ENCODE peak calls at places on chromosomes 2 and 18, in four cellular contexts. R, V, Q and E are unnamed samples.

GRCh38 chr2:106359512-106359911 is 108.7 kb downstream of the RGPD3 start:
- DNase-seq in R (no peak), V (no peak), Q (no peak), E (no peak)

GRCh38 chr2:222355860-222356259 is 57.1 kb upstream of the PAX3 start:
- DNase-seq in R (no peak), V (no peak), Q (no peak), E (no peak)

GRCh38 chr2:71619230-71619741 is 165.9 kb downstream of the DYSF start:
- DNase-seq in R (no peak), V (no peak), Q (peak; percentile 51), E (no peak)

GRCh38 chr2:176729706-176730569 is 460.7 kb downstream of the MTX2 start:
- DNase-seq in R (no peak), V (no peak), Q (no peak), E (no peak)

GRCh38 chr2:217604527-217605279 is 398.1 kb downstream of the TNS1 start:
- DNase-seq in R (no peak), V (no peak), Q (no peak), E (no peak)

GRCh38 chr2:1742680-1743395 is 1.5 kb downstream of the PXDN start:
- DNase-seq in R (no peak), V (no peak), Q (peak; percentile 83), E (no peak)

GRCh38 chr2:119248311-119248710 is 24.7 kb downstream of the STEAP3 start:
- DNase-seq in R (no peak), V (no peak), Q (no peak), E (no peak)

GRCh38 chr2:10924441-10924840 is 12.7 kb downstream of the KCNF1 start:
- DNase-seq in R (no peak), V (no peak), Q (no peak), E (no peak)

GRCh38 chr2:42138163-42139016 is 30.8 kb upstream of the EML4 start:
- DNase-seq in R (no peak), V (no peak), Q (no peak), E (no peak)

GRCh38 chr2:84309281-84309680 is 149.8 kb downstream of the SUCLG1 start:
- DNase-seq in R (no peak), V (no peak), Q (no peak), E (no peak)

GRCh38 chr2:190685348-190685747 is 36.5 kb downstream of the NAB1 start:
- DNase-seq in R (no peak), V (no peak), Q (no peak), E (no peak)

GRCh38 chr2:84792856-84793522 is 87.9 kb downstream of the TRABD2A start:
- DNase-seq in R (no peak), V (no peak), Q (no peak), E (no peak)

GRCh38 chr2:100976634-100977391 is 25.3 kb upstream of the RPL31 start:
- DNase-seq in R (no peak), V (peak; percentile 25), Q (no peak), E (no peak)

GRCh38 chr2:171652411-171652775 is 34.9 kb upstream of the DYNC1I2 start:
- DNase-seq in R (no peak), V (no peak), Q (no peak), E (no peak)

GRCh38 chr2:238107525-238108422 is 7.6 kb downstream of the ESPNL start:
- DNase-seq in R (peak; percentile 81), V (peak; percentile 70), Q (peak; percentile 52), E (no peak)

GRCh38 chr2:233248999-233249398 is 2.5 kb upstream of the ATG16L1 start:
- DNase-seq in R (no peak), V (no peak), Q (no peak), E (no peak)

GRCh38 chr2:191598296-191598695 is 79.6 kb upstream of the NABP1 start:
- DNase-seq in R (no peak), V (no peak), Q (no peak), E (no peak)

GRCh38 chr2:79887747-79888374 is 375.0 kb downstream of the CTNNA2 start:
- DNase-seq in R (peak; percentile 61), V (peak; percentile 9), Q (no peak), E (peak; percentile 57)

GRCh38 chr2:47870668-47871540 is 35.4 kb downstream of the FBXO11 start:
- DNase-seq in R (no peak), V (no peak), Q (no peak), E (no peak)

GRCh38 chr2:27148801-27149439 is at the start of gene TCF23:
- DNase-seq in R (no peak), V (no peak), Q (no peak), E (no peak)

GRCh38 chr18:78975282-78975681 is 4.3 kb upstream of the SALL3 start:
- DNase-seq in R (no peak), V (no peak), Q (no peak), E (no peak)

GRCh38 chr2:190344275-190344827 is 962 bp downstream of the INPP1 start:
- DNase-seq in R (peak; percentile 75), V (no peak), Q (no peak), E (peak; percentile 25)

GRCh38 chr2:25274868-25275574 is 66.7 kb downstream of the DNMT3A start:
- DNase-seq in R (no peak), V (no peak), Q (no peak), E (no peak)

GRCh38 chr2:237862528-237862895 is 3.1 kb downstream of the RAMP1 start:
- DNase-seq in R (no peak), V (no peak), Q (no peak), E (no peak)

GRCh38 chr18:48814490-48815181 is 136.1 kb downstream of the SMAD7 start:
- DNase-seq in R (no peak), V (no peak), Q (peak; percentile 20), E (no peak)

GRCh38 chr2:7053650-7054262 is 136.5 kb downstream of the RNF144A start:
- DNase-seq in R (no peak), V (no peak), Q (no peak), E (no peak)

GRCh38 chr18:79568543-79569205 is 110.9 kb upstream of the CTDP1 start:
- DNase-seq in R (no peak), V (no peak), Q (no peak), E (no peak)

GRCh38 chr2:75518638-75519465 is 41.9 kb downstream of the EVA1A start:
- DNase-seq in R (peak; percentile 64), V (no peak), Q (no peak), E (no peak)

GRCh38 chr2:75528221-75528977 is 32.3 kb downstream of the EVA1A start:
- DNase-seq in R (no peak), V (no peak), Q (no peak), E (no peak)

GRCh38 chr2:235908826-235909225 is 259.4 kb downstream of the GBX2 start:
- DNase-seq in R (no peak), V (peak; percentile 43), Q (no peak), E (no peak)

GRCh38 chr2:217338306-217338916 is 478.5 kb upstream of the TNP1 start:
- DNase-seq in R (peak; percentile 58), V (no peak), Q (no peak), E (no peak)

GRCh38 chr2:192885569-192886160 is 690.9 kb upstream of the TMEFF2 start:
- DNase-seq in R (peak; percentile 24), V (no peak), Q (no peak), E (no peak)

GRCh38 chr18:79934311-79935097 is 16.9 kb downstream of the SLC66A2 start:
- DNase-seq in R (peak; percentile 99), V (no peak), Q (peak; percentile 44), E (no peak)

GRCh38 chr2:85371045-85371444 is 16.5 kb downstream of the ELMOD3 start:
- DNase-seq in R (no peak), V (no peak), Q (no peak), E (no peak)

GRCh38 chr2:84856785-84857184 is 24.1 kb downstream of the TRABD2A start:
- DNase-seq in R (no peak), V (no peak), Q (no peak), E (no peak)

GRCh38 chr2:216001201-216001600 is 12.2 kb downstream of the MREG start:
- DNase-seq in R (no peak), V (no peak), Q (no peak), E (no peak)

GRCh38 chr2:63406641-63407040 is 181.6 kb downstream of the WDPCP start:
- DNase-seq in R (no peak), V (no peak), Q (no peak), E (no peak)

GRCh38 chr2:121722479-121722878 is 14.2 kb downstream of the NIFK start:
- DNase-seq in R (no peak), V (no peak), Q (no peak), E (no peak)

GRCh38 chr2:209423562-209424541 is at the start of gene MAP2:
- DNase-seq in R (peak; percentile 61), V (no peak), Q (peak; percentile 89), E (peak; percentile 74)

DNA sequence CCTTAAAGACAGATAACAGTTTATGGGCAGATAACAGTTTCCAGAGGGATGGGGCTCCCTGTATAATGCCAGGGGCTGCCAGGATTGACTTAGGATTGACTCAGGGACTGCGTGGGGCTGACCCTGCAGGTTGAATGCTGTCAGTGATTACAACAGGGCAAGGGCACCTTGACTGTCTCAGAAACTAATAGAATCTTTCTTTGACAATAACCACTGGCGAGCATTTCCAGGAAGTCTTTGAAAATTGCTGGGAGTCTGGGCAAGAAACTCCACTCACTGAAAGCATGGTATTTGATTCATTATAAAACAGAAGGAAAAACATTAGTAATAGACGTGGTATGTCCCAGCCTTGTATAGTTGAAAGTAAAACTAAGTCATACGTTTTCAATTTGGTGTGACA is 101.0 kb downstream of the GPD2 start:
- DNase-seq in R (no peak), V (no peak), Q (no peak), E (no peak)
- TF ChIP-seq YY1 in R (no peak), V (no peak), Q (no peak), E (no peak)

GRCh38 chr2:159045545-159046454 is 77.4 kb downstream of the TANC1 start:
- DNase-seq in R (no peak), V (no peak), Q (no peak), E (no peak)
- TF ChIP-seq SUZ12 in R (no peak), V (no peak), Q (no peak), E (no peak)

GRCh38 chr2:120715941-120716340 is 19.7 kb upstream of the GLI2 start:
- DNase-seq in R (no peak), V (no peak), Q (no peak), E (no peak)
- H3K4me3 ChIP-seq in R (no peak overlapping the region), V (no peak overlapping the region), Q (no peak overlapping the region), E (no peak overlapping the region)

GRCh38 chr18:70452501-70452900 is 163.7 kb downstream of the SOCS6 start:
- DNase-seq in R (no peak), V (no peak), Q (no peak), E (no peak)

GRCh38 chr18:70453058-70453775 is 164.4 kb downstream of the SOCS6 start:
- DNase-seq in R (no peak), V (no peak), Q (no peak), E (no peak)

GRCh38 chr18:70457223-70457622 is 168.4 kb downstream of the SOCS6 start:
- DNase-seq in R (no peak), V (no peak), Q (no peak), E (no peak)

GRCh38 chr18:70456376-70456775 is 167.5 kb downstream of the SOCS6 start:
- DNase-seq in R (no peak), V (no peak), Q (no peak), E (no peak)

DNA sequence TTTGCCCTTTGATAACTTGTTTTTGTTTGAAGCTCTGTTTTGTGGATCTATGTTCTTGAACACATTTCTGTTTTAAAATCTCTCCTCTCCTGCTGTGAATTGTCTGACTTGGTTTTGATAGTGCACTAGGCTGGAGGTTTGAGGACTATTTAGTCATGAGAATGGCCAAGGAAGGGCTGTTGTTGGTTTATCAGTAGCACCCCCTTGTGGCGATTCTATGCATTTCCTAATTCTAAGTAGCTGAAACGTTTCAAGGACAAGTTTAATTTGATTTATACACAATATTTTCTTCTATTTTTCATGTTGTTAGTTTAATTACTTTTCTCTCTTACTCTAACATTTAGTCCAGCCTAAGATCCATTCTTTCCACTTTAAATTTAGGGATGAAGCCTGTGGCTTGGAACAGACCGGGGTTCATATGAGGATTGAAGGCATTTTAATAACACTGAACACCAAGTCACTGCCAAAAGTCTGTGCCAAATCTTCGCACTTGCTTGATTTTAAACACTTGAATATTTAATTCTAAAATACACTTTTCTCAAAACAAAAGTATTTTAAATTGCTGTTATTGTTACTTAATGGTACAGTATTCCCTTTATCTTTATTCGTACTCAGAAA is 166.0 kb downstream of the SOCS6 start:
- DNase-seq in R (peak; percentile 60), V (no peak), Q (no peak), E (peak; percentile 20)
- TF ChIP-seq YY1 in R (no peak), V (no peak), Q (no peak), E (no peak)